ENCODE peak calls at places on chromosomes 2 and 18, in seven cellular contexts. S, D, U, R, B, J and N are unnamed samples.

GRCh38 chr18:57943723-57944122 is 100.3 kb upstream of the NEDD4L start:
- DNase-seq in R (no peak), S (no peak), U (peak), B (no peak), D (no peak), J (peak), N (no peak)

GRCh38 chr2:43131051-43131889 is 95.1 kb downstream of the ZFP36L2 start:
- DNase-seq in U (peak), S (peak), R (no peak), J (peak), B (peak), D (no peak), N (peak)

GRCh38 chr2:166134252-166135151 is 6.7 kb upstream of the SCN1A start:
- DNase-seq in R (no peak), B (no peak), S (no peak), U (no peak), D (no peak), J (no peak), N (no peak)

GRCh38 chr2:101704816-101705565 is 7.5 kb downstream of the MAP4K4 start:
- DNase-seq in S (no peak), J (peak), B (no peak), D (no peak), R (no peak), U (peak), N (no peak)

GRCh38 chr18:73462092-73462491 is 594.3 kb upstream of the NETO1 start:
- DNase-seq in J (peak), S (no peak), R (no peak), B (no peak), D (no peak), U (no peak), N (no peak)

GRCh38 chr18:49691177-49691608 is 122.1 kb downstream of the ACAA2 start:
- DNase-seq in J (peak), R (no peak), U (peak), D (no peak), B (no peak), S (no peak), N (no peak)

GRCh38 chr18:21444465-21445023 is 156.0 kb downstream of the ESCO1 start:
- DNase-seq in R (no peak), S (peak), J (peak), U (peak), B (peak), D (peak), N (peak)

GRCh38 chr2:36569267-36569860 is 28.6 kb downstream of the FEZ2 start:
- DNase-seq in D (no peak), U (peak), S (no peak), J (no peak), R (no peak), B (no peak), N (no peak)

GRCh38 chr18:9011431-9011830 is 91.1 kb upstream of the NDUFV2 start:
- DNase-seq in S (no peak), R (no peak), J (no peak), D (no peak), B (no peak), U (no peak), N (no peak)

GRCh38 chr2:113225505-113226259 is 51.9 kb downstream of the PSD4 start:
- DNase-seq in J (peak), U (peak), R (no peak), D (peak), S (peak), B (no peak), N (peak)

GRCh38 chr2:141055526-141055925 is 1075.3 kb downstream of the LRP1B start:
- DNase-seq in J (peak), D (no peak), U (peak), R (no peak), S (no peak), B (no peak), N (no peak)

GRCh38 chr2:152407204-152407721 is 72.3 kb downstream of the FMNL2 start:
- DNase-seq in U (peak), D (peak), S (peak), R (peak), B (peak), J (peak), N (peak)

GRCh38 chr18:59846814-59847490 is 52.8 kb upstream of the PMAIP1 start:
- DNase-seq in B (peak), U (peak), R (no peak), S (peak), D (no peak), J (peak), N (peak)

GRCh38 chr2:234137400-234138014 is 87.0 kb downstream of the SPP2 start:
- DNase-seq in U (no peak), B (peak), D (no peak), S (peak), R (no peak), J (peak), N (no peak)

GRCh38 chr2:45957533-45958227 is 306.2 kb downstream of the PRKCE start:
- DNase-seq in B (no peak), J (no peak), D (no peak), S (no peak), U (no peak), R (no peak), N (no peak)

GRCh38 chr2:44817673-44818335 is 123.7 kb upstream of the SIX3 start:
- DNase-seq in S (no peak), R (no peak), D (no peak), J (no peak), B (no peak), U (no peak), N (no peak)

GRCh38 chr2:122635649-122636496 is 880.4 kb downstream of the TSN start:
- DNase-seq in B (no peak), S (no peak), U (peak), J (no peak), D (no peak), R (no peak), N (no peak)

GRCh38 chr2:133789743-133790142 is 221.5 kb upstream of the NCKAP5 start:
- DNase-seq in S (peak), J (no peak), B (no peak), U (no peak), R (no peak), D (no peak), N (no peak)

GRCh38 chr2:135074216-135074615 is 22.1 kb downstream of the RAB3GAP1 start:
- DNase-seq in U (no peak), B (peak), R (no peak), J (no peak), D (no peak), S (no peak), N (no peak)

GRCh38 chr2:14751581-14751980 is 119.1 kb downstream of the LRATD1 start:
- DNase-seq in S (no peak), J (no peak), U (no peak), D (no peak), R (no peak), B (no peak), N (no peak)

GRCh38 chr18:77001979-77002378 is 130.6 kb downstream of the MBP start:
- DNase-seq in B (no peak), S (no peak), D (no peak), J (no peak), U (no peak), R (no peak), N (no peak)

GRCh38 chr18:13513481-13513880 is 212.9 kb downstream of the FAM210A start:
- DNase-seq in D (no peak), U (no peak), S (no peak), J (no peak), B (no peak), R (no peak), N (no peak)

GRCh38 chr18:13217971-13218375 is 587 bp upstream of the LDLRAD4 start:
- DNase-seq in J (no peak), R (peak), U (peak), D (no peak), S (peak), B (no peak), N (no peak)

GRCh38 chr2:48414980-48415764 is 114.8 kb upstream of the STON1 start:
- DNase-seq in J (no peak), D (no peak), B (peak), U (peak), S (peak), R (no peak), N (no peak)

GRCh38 chr2:2286592-2286991 is 44.5 kb downstream of the MYT1L start:
- DNase-seq in S (no peak), R (no peak), J (no peak), B (no peak), U (no peak), D (no peak), N (no peak)

GRCh38 chr18:39462436-39462835 is 1896.8 kb upstream of the CELF4 start:
- DNase-seq in D (no peak), R (no peak), J (peak), B (no peak), U (peak), S (no peak), N (no peak)

GRCh38 chr2:3445891-3446290 is 66.4 kb downstream of the TRAPPC12 start:
- DNase-seq in S (no peak), R (peak), J (no peak), U (no peak), B (no peak), D (no peak), N (no peak)

GRCh38 chr2:140895378-140895777 is 1235.4 kb downstream of the LRP1B start:
- DNase-seq in U (no peak), B (no peak), D (no peak), R (no peak), S (peak), J (no peak), N (peak)

GRCh38 chr2:203327582-203327917 is 644 bp upstream of the ABI2 start:
- DNase-seq in S (no peak), R (no peak), J (no peak), B (no peak), D (no peak), U (no peak), N (no peak)

GRCh38 chr18:46301081-46301480 is 196.9 kb downstream of the HAUS1 start:
- DNase-seq in R (no peak), U (no peak), D (no peak), J (no peak), B (no peak), S (no peak), N (no peak)

GRCh38 chr18:2845175-2845574 is 1.6 kb upstream of the EMILIN2 start:
- DNase-seq in D (no peak), J (no peak), U (no peak), R (no peak), S (no peak), B (no peak), N (no peak)

GRCh38 chr2:102592601-102593000 is 26.8 kb upstream of the SLC9A2 start:
- DNase-seq in R (peak), S (peak), B (peak), D (no peak), J (peak), U (peak), N (no peak)

GRCh38 chr2:72386288-72386687 is 238.6 kb upstream of the CYP26B1 start:
- DNase-seq in B (no peak), U (no peak), J (no peak), D (no peak), S (peak), R (no peak), N (no peak)
- H3K23ac ChIP-seq in B (no peak), U (no peak), J (no peak), D (no peak), S (no peak), R (no peak), N (no peak)

GRCh38 chr2:199261936-199262335 is 195.8 kb downstream of the SATB2 start:
- DNase-seq in R (no peak), B (no peak), U (no peak), S (peak), D (no peak), J (no peak), N (no peak)
- H3K23ac ChIP-seq in R (no peak), B (no peak), U (no peak), S (no peak), D (no peak), J (no peak), N (no peak)

GRCh38 chr2:181790716-181791649 is 100.5 kb upstream of the ITPRID2 start:
- DNase-seq in S (peak), U (peak), R (no peak), J (peak), B (peak), D (no peak), N (no peak)

GRCh38 chr2:181789827-181790448 is 101.6 kb upstream of the ITPRID2 start:
- DNase-seq in S (no peak), J (no peak), R (no peak), B (peak), U (no peak), D (no peak), N (no peak)

GRCh38 chr2:181787310-181788048 is 104.1 kb upstream of the ITPRID2 start:
- DNase-seq in B (no peak), D (no peak), J (no peak), S (no peak), U (no peak), R (no peak), N (no peak)

GRCh38 chr2:181786371-181787228 is 104.9 kb upstream of the ITPRID2 start:
- DNase-seq in S (no peak), U (no peak), R (no peak), J (no peak), D (no peak), B (no peak), N (no peak)

DNA sequence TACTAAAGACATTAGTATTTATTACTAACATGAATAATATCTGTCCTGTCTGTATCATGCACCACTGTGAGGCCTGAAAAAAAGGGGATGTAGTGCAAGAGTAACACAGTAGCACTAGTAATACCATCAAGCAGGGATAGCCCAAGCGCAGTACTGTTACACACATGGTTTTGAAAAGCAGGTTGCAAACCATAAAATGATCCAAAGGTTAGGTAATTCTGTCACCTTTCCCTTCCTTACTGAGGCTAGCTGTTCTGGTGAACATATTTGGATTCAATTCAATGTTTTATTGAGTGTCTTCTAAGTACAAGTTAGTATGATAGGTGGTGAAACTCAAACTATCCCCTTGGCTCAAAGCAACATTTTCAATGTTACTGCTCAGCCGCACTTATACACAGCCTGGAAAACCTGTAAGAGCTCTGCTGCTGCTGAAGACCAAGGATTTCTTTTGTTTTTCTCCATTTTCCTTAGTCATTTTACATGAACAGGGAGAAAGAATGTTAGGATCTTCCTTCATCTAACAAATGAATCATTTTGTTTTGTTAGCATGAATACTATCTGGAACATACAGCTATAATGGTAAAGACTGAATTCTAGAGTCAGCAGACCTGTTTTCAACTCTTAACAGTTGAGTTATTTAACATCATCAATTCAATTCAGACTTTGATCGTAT is 102.5 kb upstream of the ITPRID2 start:
- DNase-seq in S (no peak), J (peak), B (no peak), D (no peak), R (no peak), U (no peak), N (no peak)
- H3K23ac ChIP-seq in S (no peak), J (peak), B (no peak), D (no peak), R (no peak), U (no peak), N (no peak)

GRCh38 chr2:29270606-29271005 is 155.4 kb downstream of the CLIP4 start:
- DNase-seq in R (no peak), B (no peak), J (no peak), D (no peak), U (no peak), S (peak), N (no peak)
- H3K23ac ChIP-seq in R (no peak), B (no peak), J (no peak), D (no peak), U (no peak), S (no peak), N (no peak)

DNA sequence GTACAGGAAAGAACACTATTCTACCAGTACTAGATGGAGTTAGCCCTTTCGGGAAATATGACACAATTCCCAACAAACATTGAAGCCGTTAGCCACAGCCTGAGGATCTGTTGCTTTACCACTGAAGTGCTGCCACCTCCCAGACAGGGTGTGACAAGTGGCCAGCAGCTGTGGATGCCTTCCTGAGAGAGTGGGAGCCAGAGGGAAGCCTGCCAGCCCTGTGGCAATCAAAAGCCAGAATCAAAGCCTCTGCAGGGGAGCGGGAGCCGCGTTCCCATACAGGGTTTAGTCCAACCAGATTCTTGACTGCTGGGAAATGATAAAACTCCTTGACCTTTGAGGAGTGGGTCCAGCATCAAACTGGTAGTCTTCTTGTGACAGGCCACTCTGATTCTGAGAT is 38.0 kb downstream of the SLC4A1AP start:
- DNase-seq in D (no peak), R (no peak), U (no peak), S (no peak), J (no peak), B (no peak), N (no peak)
- H3K23ac ChIP-seq in D (no peak), R (no peak), U (no peak), S (no peak), J (no peak), B (no peak), N (no peak)

GRCh38 chr18:53984021-53984420 is 240.4 kb downstream of the MBD2 start:
- DNase-seq in J (no peak), R (no peak), B (no peak), U (no peak), S (no peak), D (no peak), N (no peak)
- H3K23ac ChIP-seq in J (no peak), R (no peak), B (no peak), U (no peak), S (no peak), D (no peak), N (no peak)

DNA sequence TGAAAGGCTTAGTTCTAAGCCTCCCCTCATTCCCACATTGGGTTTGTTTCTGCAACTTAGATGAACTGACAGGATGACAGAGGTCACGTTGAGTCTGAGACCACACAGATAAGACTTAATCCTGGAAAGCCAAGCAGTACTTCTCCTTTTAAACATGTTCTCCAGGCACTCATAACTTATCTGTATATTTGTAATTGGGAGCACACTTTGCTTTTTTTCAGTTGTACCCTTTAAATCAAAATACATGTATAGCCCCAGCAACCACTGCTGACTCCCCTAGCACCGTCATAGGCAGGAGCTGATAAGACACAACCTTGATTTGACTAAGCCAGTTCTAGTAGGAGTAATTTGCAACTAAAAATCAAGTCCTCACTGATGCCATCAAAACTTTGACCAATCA is 394.8 kb downstream of the PID1 start:
- DNase-seq in B (no peak), D (no peak), J (no peak), U (no peak), R (no peak), S (no peak), N (no peak)
- H3K23ac ChIP-seq in B (no peak), D (no peak), J (no peak), U (no peak), R (no peak), S (no peak), N (no peak)

DNA sequence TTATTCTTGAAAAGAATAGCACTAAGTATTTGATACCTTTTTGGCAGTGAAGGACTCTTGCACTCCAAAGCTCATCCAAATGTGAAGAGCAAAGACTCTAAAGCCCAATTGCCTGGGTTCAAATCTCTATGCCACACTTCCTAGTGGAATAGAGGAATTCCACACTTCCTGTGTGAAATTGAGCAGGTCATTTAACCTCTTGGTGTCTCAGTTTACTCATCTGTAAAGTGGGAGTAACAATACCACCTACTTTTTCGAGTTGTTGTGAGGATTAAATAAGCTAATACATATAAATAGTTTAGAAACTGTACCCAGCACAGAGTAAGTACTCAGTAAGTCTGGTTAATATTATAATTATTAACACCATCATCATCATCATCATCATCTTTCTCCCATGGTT is 72.6 kb downstream of the AP1S3 start:
- DNase-seq in J (no peak), D (no peak), U (no peak), B (no peak), S (no peak), R (no peak), N (no peak)
- H3K23ac ChIP-seq in J (no peak), D (no peak), U (no peak), B (no peak), S (no peak), R (no peak), N (no peak)

DNA sequence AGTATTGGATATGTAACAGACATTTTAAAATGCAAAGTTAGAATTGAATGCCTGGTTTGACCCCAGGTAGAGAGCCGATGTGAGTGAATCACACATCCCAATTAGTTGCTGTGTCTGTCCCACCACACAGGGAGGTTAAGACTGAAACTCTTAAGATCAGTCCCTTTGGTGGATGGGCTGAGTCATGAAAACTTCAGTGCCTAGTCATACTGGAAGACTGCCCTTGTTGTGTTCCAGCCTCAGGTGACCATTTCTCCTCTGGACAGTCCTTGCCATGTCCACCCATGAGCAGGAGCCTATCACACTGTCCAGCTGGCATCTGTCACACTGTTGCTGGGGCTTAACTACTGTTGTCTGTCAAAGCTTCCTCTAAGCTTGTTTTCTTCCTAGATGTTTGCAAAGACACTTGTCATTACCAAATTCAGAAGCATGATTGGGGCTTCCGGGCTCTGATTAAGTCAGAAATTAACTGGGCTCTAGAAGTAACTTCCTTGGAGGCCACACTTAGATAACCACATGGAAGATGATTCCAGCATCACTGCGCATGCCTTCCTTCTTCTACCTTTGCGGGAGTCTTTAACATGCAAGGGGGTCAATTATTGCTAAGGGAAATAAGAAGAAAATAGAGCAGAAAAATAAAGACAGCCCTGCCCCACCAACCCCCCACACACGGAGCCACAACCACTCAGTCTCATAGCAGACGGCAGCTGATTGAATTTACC is 21.3 kb downstream of the CYRIA start:
- DNase-seq in R (no peak), J (peak), D (no peak), B (no peak), S (no peak), U (peak), N (no peak)
- H3K23ac ChIP-seq in R (no peak), J (no peak), D (no peak), B (no peak), S (no peak), U (no peak), N (no peak)